ENCODE peak calls at places on chromosomes 5 and 9, in four cellular contexts. K is HCT116, S is GM23248, J is SK-N-SH. B is an unnamed sample.

GRCh38 chr9:114662081-114662989 is 4.7 kb upstream of the TEX53 start:
- DNase-seq in S (peak; percentile 53), K (no peak), J (peak; percentile 77), B (peak; percentile 68)

GRCh38 chr9:73270967-73271722 is 119.5 kb downstream of the ANXA1 start:
- DNase-seq in J (no peak), S (peak; percentile 87), K (peak; percentile 10), B (peak; percentile 77)

GRCh38 chr9:32550046-32550608 is 2.0 kb upstream of the SMIM27 start:
- DNase-seq in S (peak; percentile 66), K (no peak), J (peak; percentile 44), B (no peak)

GRCh38 chr5:90337449-90338052 is 72.0 kb downstream of the CETN3 start:
- DNase-seq in J (no peak), S (no peak), K (no peak), B (no peak)

GRCh38 chr9:105007143-105007542 is 79.2 kb upstream of the ABCA1 start:
- DNase-seq in K (no peak), S (peak; percentile 84), J (no peak), B (peak; percentile 72)

GRCh38 chr5:142479854-142480253 is 155.0 kb upstream of the SPRY4 start:
- DNase-seq in K (no peak), J (no peak), S (no peak), B (no peak)

GRCh38 chr5:28344803-28345433 is 1306.5 kb upstream of the CDH9 start:
- DNase-seq in S (peak; percentile 0), K (no peak), J (peak; percentile 5), B (peak; percentile 77)

GRCh38 chr9:93625000-93625399 is 48.6 kb downstream of the PHF2 start:
- DNase-seq in K (no peak), J (no peak), S (peak; percentile 51), B (no peak)

GRCh38 chr5:81856948-81857928 is 106.3 kb upstream of the SSBP2 start:
- DNase-seq in J (peak; percentile 81), K (no peak), S (peak; percentile 29), B (peak; percentile 57)

GRCh38 chr9:36874261-36874660 is 159.8 kb downstream of the PAX5 start:
- DNase-seq in K (no peak), S (no peak), J (no peak), B (no peak)

GRCh38 chr9:69877852-69878507 is 57.4 kb downstream of the CFAP95 start:
- DNase-seq in S (peak; percentile 76), J (peak; percentile 11), K (peak; percentile 22), B (peak; percentile 58)

GRCh38 chr5:135569755-135570452 is 8.9 kb downstream of the CXCL14 start:
- DNase-seq in J (peak; percentile 51), K (peak; percentile 51), S (peak; percentile 68), B (peak; percentile 55)

GRCh38 chr9:12775963-12776774 is 1.3 kb downstream of the LURAP1L start:
- DNase-seq in K (peak; percentile 57), S (peak; percentile 94), J (peak; percentile 81), B (peak; percentile 74)

GRCh38 chr9:74887041-74887980 is at the start of gene TRPM6:
- DNase-seq in K (peak; percentile 42), S (peak; percentile 79), J (peak; percentile 60), B (peak; percentile 24)

GRCh38 chr9:92097997-92098482 is 17.2 kb downstream of the SPTLC1 start:
- DNase-seq in K (peak; percentile 93), S (no peak), J (no peak), B (no peak)

GRCh38 chr5:4924581-4924980 is 215.5 kb upstream of the ADAMTS16 start:
- DNase-seq in S (peak; percentile 36), J (no peak), K (no peak), B (no peak)

GRCh38 chr9:4796988-4797956 is 4.5 kb downstream of the RCL1 start:
- DNase-seq in K (peak; percentile 38), J (peak; percentile 51), S (peak; percentile 71), B (peak; percentile 50)

GRCh38 chr9:125794708-125795107 is 47.5 kb downstream of the PBX3 start:
- DNase-seq in K (no peak), S (no peak), J (no peak), B (no peak)

DNA sequence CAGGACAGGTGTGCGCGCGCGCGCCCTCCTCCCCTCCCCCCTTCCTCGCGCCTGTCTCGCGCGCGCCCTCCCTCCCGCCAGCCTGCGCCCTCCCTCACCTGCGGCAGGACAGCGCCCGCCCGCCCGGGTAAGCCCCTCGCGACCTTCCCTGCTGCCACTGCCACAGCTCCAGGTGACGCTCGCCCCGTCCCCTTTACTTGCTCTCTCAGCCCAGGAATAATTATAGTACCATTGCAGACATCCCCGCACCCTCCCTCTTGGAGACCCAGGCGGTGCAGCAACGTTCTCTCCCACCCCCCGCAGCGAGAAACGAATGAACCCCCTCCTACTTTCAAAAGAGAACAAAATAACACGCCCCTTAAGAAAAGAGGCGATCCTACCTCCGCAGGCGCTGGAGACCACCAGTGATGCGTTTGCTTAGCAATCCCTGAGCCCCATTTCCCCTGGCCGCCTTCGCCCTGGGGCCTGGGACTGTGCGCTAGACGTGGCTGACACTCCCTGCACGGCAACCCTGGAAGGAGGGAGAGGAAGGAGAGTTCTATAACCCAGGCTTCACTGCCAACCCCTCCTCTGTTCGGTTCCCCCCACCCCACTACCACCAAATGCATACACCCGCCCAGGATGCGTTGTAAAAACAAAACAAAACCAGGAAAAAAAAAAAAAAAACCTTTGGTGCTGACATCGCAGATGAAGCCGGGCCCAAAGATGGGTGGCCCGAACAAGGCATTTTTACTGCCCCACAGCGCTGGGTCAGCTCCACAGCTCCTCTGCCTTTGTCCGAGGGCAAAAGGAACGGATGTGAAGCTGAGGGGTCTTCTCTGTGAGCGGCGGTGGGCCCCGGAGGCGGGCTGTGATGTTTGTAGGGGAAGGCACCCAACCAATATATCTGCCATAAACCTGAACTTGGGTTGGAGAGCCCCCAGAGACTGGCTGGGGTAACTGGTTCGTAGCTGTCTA is 5.5 kb upstream of the PURA start:
- DNase-seq in K (no peak), S (peak; percentile 50), J (peak; percentile 58), B (peak; percentile 32)
- H3K9ac ChIP-seq in K (peak overlapping the region; percentile 83), S (peak overlapping the region; percentile 93), J (peak overlapping the region; percentile 73), B (peak overlapping the region; percentile 76)

GRCh38 chr9:76086521-76086920 is 196.0 kb downstream of the PCSK5 start:
- DNase-seq in S (peak; percentile 12), K (no peak), J (no peak), B (no peak)
- H3K4me1 ChIP-seq in S (no peaks in the 10 kb centered on the region), K (no peaks in the 10 kb centered on the region), J (no peaks in the 10 kb centered on the region), B (no peaks in the 10 kb centered on the region)

DNA sequence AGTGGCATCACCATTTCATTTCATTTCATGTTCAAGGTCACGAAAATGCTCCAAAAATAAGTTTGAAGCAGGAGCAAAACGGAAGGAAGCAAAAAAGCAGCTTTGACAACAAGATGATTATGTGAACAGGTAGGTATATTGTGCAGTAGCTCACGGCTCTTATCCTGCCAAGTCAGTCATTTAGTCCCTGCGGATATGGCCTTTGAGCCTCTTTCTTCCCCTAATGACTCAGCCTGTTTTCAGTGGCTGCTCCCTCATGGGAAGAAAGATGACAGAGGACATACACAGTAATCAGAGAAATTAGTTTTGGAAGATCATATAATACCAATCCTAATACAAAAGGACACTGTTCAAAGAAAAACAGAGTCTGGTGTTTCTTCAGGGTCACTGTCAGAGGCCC is 155.8 kb upstream of the GRAMD2B start:
- DNase-seq in S (no peak), J (no peak), K (no peak), B (peak; percentile 22)
- TF ChIP-seq EZH2phosphoT487 in S (no peak), J (no peak), K (no peak), B (no peak)

DNA sequence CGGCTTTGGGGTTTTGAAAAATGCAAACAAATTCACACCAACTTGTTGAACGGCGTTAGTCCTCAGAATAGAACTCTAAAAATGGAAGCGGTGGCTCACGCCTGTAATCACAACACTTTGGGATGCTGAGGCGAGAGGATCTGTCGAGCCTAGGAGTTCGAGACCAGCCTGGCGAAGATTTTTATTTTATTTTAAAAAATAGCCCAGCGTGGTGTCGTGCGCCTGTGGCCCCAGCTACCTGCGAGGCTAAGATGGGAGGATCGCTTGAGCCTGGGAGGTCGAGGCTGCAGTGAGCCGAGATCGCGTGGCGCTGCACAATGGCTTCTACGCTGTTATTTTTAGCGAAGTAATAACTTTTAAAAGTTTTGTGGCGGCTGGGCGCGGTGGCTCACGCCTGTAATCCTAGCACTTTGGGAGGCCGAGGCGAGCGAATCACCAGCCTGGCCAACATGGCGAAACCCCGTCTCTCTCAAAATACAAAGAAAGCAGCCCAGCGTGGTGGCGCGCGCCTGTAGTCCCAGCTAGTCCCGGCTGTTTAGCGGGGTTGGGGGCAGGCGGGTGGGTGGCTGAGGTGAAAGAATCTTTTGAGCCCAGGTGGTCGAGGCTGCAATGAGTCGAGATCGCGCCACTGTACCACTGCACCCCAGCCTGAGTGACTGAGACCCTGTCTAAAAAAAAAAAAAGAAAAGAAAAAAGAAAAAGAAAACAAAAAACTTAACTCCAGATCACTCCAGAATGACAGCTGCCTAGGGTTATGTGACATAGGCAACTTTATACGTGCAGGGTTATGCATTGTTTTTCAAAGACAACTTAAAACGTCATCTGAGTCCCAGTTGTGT is 808 bp upstream of the PLIN2 start:
- DNase-seq in K (no peak), J (peak; percentile 67), S (peak; percentile 69), B (no peak)
- H3K9ac ChIP-seq in K (peak overlapping the region; percentile 76), J (peak overlapping the region; percentile 76), S (peak overlapping the region; percentile 97), B (peak overlapping the region; percentile 85)

B was measured in PC-3.